ENCODE peak calls at places on chromosome 1, in four cellular contexts. Q is endothelial cell, P is cerebellar cortex, B is ovary. I is an unnamed sample.

GRCh38 chr1:42484382-42484781 is 21.3 kb downstream of the CCDC30 start:
- DNase-seq in Q (no peak), P (no peak), B (no peak), I (no peak)

GRCh38 chr1:196466656-196467055 is 141.6 kb downstream of the KCNT2 start:
- DNase-seq in Q (no peak), P (no peak), B (no peak), I (no peak)

GRCh38 chr1:78617615-78618026 is 2.6 kb upstream of the IFI44L start:
- DNase-seq in Q (peak; percentile 50), P (peak; percentile 62), B (peak; percentile 64), I (peak; percentile 7)

GRCh38 chr1:200306954-200307754 is 102.7 kb downstream of the ZNF281 start:
- DNase-seq in Q (peak; percentile 14), P (peak; percentile 20), B (no peak), I (no peak)

GRCh38 chr1:212721388-212722247 is 22.0 kb upstream of the BATF3 start:
- DNase-seq in Q (no peak), P (no peak), B (no peak), I (no peak)

GRCh38 chr1:226029093-226029496 is 30.0 kb upstream of the SDE2 start:
- DNase-seq in Q (no peak), P (no peak), B (no peak), I (no peak)

GRCh38 chr1:41917051-41917530 is 1.6 kb downstream of the HIVEP3 start:
- DNase-seq in Q (no peak), P (peak; percentile 57), B (no peak), I (peak; percentile 51)

GRCh38 chr1:67261646-67262045 is 46.0 kb upstream of the IL12RB2 start:
- DNase-seq in Q (no peak), P (no peak), B (no peak), I (no peak)

GRCh38 chr1:62367005-62367547 is 47.8 kb upstream of the KANK4 start:
- DNase-seq in Q (no peak), P (no peak), B (no peak), I (no peak)

GRCh38 chr1:218345673-218346390 is 696 bp downstream of the TGFB2 start:
- DNase-seq in Q (peak; percentile 66), P (peak; percentile 39), B (peak; percentile 82), I (no peak)

GRCh38 chr1:100955322-100955721 is 59.4 kb downstream of the SLC30A7 start:
- DNase-seq in Q (no peak), P (no peak), B (no peak), I (no peak)

GRCh38 chr1:8055973-8056372 is 29.9 kb upstream of the ERRFI1 start:
- DNase-seq in Q (no peak), P (no peak), B (no peak), I (no peak)

GRCh38 chr1:18652791-18653190 is 22.1 kb downstream of the PAX7 start:
- DNase-seq in Q (no peak), P (no peak), B (no peak), I (no peak)

I was measured in stimulated activated effector memory CD8-positive, alpha-beta T cell treated with anti-CD3 and anti-CD28 coated beads, Interleukin-12 subunit alpha, Interleukin-12 subunit beta, amount 100 ng/mL, for 72 hours.